ENCODE peak calls at places on chromosome 14, in six cellular contexts. B is H54, C is heart left ventricle, N is Peyer's patch, Q is HCT116, G is A549. L is an unnamed sample.

GRCh38 chr14:91517013-91517412 is 6.9 kb upstream of the PPP4R3A start:
- DNase-seq in G (no peak), B (no peak), C (no peak), N (no peak), Q (no peak), L (no peak)

GRCh38 chr14:59262717-59263469 is 74.4 kb downstream of the DAAM1 start:
- DNase-seq in B (no peak), C (no peak), N (no peak), Q (no peak), G (peak; percentile 42), L (peak; percentile 5)

GRCh38 chr14:89015016-89015415 is 190.6 kb downstream of the TTC8 start:
- DNase-seq in N (no peak), Q (no peak), G (no peak), C (no peak), B (no peak), L (no peak)

GRCh38 chr14:32083789-32084188 is 6.7 kb downstream of the ARHGAP5 start:
- DNase-seq in B (no peak), N (no peak), G (peak; percentile 17), C (no peak), Q (no peak), L (no peak)

GRCh38 chr14:78254911-78255431 is 84.8 kb downstream of the NRXN3 start:
- DNase-seq in G (peak; percentile 4), Q (no peak), C (no peak), N (no peak), B (no peak), L (no peak)

GRCh38 chr14:26200675-26201074 is 397.2 kb downstream of the NOVA1 start:
- DNase-seq in G (no peak), Q (no peak), N (no peak), B (peak; percentile 5), C (no peak), L (no peak)

GRCh38 chr14:97113339-97113738 is 316.2 kb downstream of the VRK1 start:
- DNase-seq in Q (peak; percentile 46), N (no peak), B (no peak), C (no peak), G (peak; percentile 13), L (no peak)

GRCh38 chr14:92254786-92255185 is 68.2 kb upstream of the SLC24A4 start:
- DNase-seq in Q (no peak), B (no peak), N (no peak), G (no peak), C (peak; percentile 49), L (no peak)

GRCh38 chr14:35949933-35950332 is 123.8 kb downstream of the BRMS1L start:
- DNase-seq in C (no peak), Q (no peak), G (peak; percentile 70), N (no peak), B (no peak), L (no peak)

GRCh38 chr14:103684871-103685270 is 30.4 kb downstream of the XRCC3 start:
- DNase-seq in C (no peak), N (no peak), B (no peak), G (no peak), Q (no peak), L (no peak)
- TF ChIP-seq POLR2A in C (no peak), N (no peak), B (no peak), G (no peak), Q (no peak), L (no peak)

GRCh38 chr14:55191101-55191880 is at the start of gene DLGAP5:
- DNase-seq in B (peak; percentile 63), G (peak; percentile 96), N (peak; percentile 88), C (peak; percentile 93), Q (peak; percentile 97), L (peak; percentile 98)
- TF ChIP-seq POLR2A in B (peak; percentile 37), G (peak; percentile 57), N (peak; percentile 30), C (no peak), Q (peak; percentile 38), L (peak; percentile 92)

GRCh38 chr14:69072584-69072983 is 80.3 kb downstream of the DCAF5 start:
- DNase-seq in G (no peak), N (no peak), C (no peak), B (no peak), Q (no peak), L (no peak)

GRCh38 chr14:69069020-69069421 is 83.9 kb downstream of the DCAF5 start:
- DNase-seq in G (peak; percentile 26), B (no peak), Q (no peak), C (no peak), N (no peak), L (peak; percentile 80)

GRCh38 chr14:69076341-69076740 is 76.6 kb downstream of the DCAF5 start:
- DNase-seq in C (no peak), G (no peak), N (no peak), B (no peak), Q (no peak), L (no peak)

GRCh38 chr14:69073925-69074324 is 79.0 kb downstream of the DCAF5 start:
- DNase-seq in N (no peak), C (no peak), Q (no peak), B (no peak), G (no peak), L (no peak)

GRCh38 chr14:69073429-69073828 is 79.5 kb downstream of the DCAF5 start:
- DNase-seq in G (no peak), B (no peak), Q (no peak), C (no peak), N (no peak), L (no peak)
- TF ChIP-seq POLR2A in G (no peak), B (no peak), Q (no peak), C (no peak), N (no peak), L (no peak)

GRCh38 chr14:105299654-105300541 is 903 bp downstream of the BRF1 start:
- DNase-seq in N (no peak), B (no peak), C (peak; percentile 44), G (no peak), Q (no peak), L (peak; percentile 74)

GRCh38 chr14:105304565-105304964 is 3.8 kb upstream of the BRF1 start:
- DNase-seq in Q (no peak), C (no peak), B (no peak), N (no peak), G (no peak), L (no peak)

GRCh38 chr14:105303949-105304348 is 3.1 kb upstream of the BRF1 start:
- DNase-seq in C (no peak), Q (peak; percentile 10), N (no peak), B (no peak), G (no peak), L (peak; percentile 19)

GRCh38 chr14:105300542-105301102 is at the start of gene BRF1:
- DNase-seq in B (peak; percentile 97), N (peak; percentile 96), G (peak; percentile 97), C (peak; percentile 97), Q (peak; percentile 85), L (peak; percentile 95)

GRCh38 chr14:105301103-105301914 is 508 bp upstream of the BRF1 start:
- DNase-seq in B (peak; percentile 98), C (peak; percentile 99), Q (peak; percentile 89), G (peak; percentile 97), N (peak; percentile 100), L (peak; percentile 95)
- TF ChIP-seq POLR2A in B (peak; percentile 52), C (no peak), Q (no peak), G (no peak), N (peak; percentile 43), L (peak; percentile 47)

DNA sequence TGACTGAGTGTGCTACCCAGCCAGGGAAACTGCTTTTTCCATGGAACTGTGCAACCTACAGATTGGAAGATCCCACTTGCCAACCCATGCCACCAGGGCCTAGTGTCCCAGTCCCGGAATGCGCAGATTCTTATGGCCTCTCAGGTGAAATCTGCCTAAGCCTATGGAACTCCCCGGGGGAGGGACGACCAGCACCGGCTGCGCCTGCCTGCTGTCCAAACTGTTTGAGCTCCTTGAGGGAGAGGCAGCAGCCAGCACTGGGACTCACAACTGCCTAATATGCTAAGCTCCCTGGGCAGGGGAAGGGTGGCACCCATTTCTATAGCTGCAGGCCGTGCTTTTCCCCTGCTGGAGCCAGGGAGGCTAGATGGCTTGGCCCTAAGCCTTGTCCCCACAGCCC is 92.5 kb upstream of the GZMB start:
- DNase-seq in N (no peak), C (no peak), G (no peak), Q (no peak), B (no peak), L (no peak)
- TF ChIP-seq POLR2A in N (no peak), C (no peak), G (no peak), Q (no peak), B (no peak), L (no peak)

GRCh38 chr14:76208340-76208739 is 56.6 kb downstream of the GPATCH2L start:
- DNase-seq in B (no peak), G (no peak), N (no peak), C (no peak), Q (no peak), L (no peak)
- TF ChIP-seq POLR2A in B (no peak), G (no peak), N (no peak), C (no peak), Q (no peak), L (no peak)

L was measured in erythroblast.